ENCODE peak calls at places on chromosomes 5 and 9, in ten cellular contexts. A is effector CD8-positive, alpha-beta T cell; X is stimulated activated CD4-positive, alpha-beta T cell treated with anti-CD3 and anti-CD28 coated beads, Interleukin-2, amount 100 ng/mL, for 48 hours; C is mesothelial cell of epicardium; T is NCI-H345; H is right atrium auricular region; Z is progenitor cell of endocrine pancreas; N is T-helper 17 cell; R is T follicular helper cell; G is NCI-H2107. E is an unnamed sample.
A peak's percentile ranks its signal among the peaks of the same experiment; 100 is the strongest.

GRCh38 chr5:108295588-108296368 is 86.1 kb downstream of the FBXL17 start:
- DNase-seq in C (no peak), R (no peak), Z (no peak), T (no peak), X (no peak), G (no peak), N (no peak), A (no peak), H (no peak), E (peak; percentile 45)

GRCh38 chr5:98773464-98774191 is at the start of gene RGMB:
- DNase-seq in R (peak; percentile 85), N (peak; percentile 85), Z (peak; percentile 96), H (peak; percentile 99), G (peak; percentile 72), A (peak; percentile 85), C (peak; percentile 98), X (peak; percentile 84), T (peak; percentile 97), E (peak; percentile 100)

GRCh38 chr5:54531536-54531935 is 14.0 kb downstream of the SNX18 start:
- DNase-seq in C (no peak), R (no peak), G (no peak), X (no peak), N (no peak), Z (no peak), T (no peak), A (no peak), H (no peak), E (peak; percentile 41)

GRCh38 chr5:465591-466403 is 22.8 kb downstream of the EXOC3 start:
- DNase-seq in H (no peak), G (no peak), X (no peak), R (no peak), C (no peak), A (no peak), Z (no peak), N (no peak), T (no peak), E (no peak)

GRCh38 chr5:36998578-36998977 is 122.0 kb downstream of the NIPBL start:
- DNase-seq in R (no peak), A (no peak), G (no peak), X (no peak), Z (no peak), T (no peak), N (no peak), H (no peak), C (no peak), E (no peak)

GRCh38 chr5:1800470-1801060 is 642 bp upstream of the NDUFS6 start:
- DNase-seq in T (peak; percentile 53), G (no peak), A (peak; percentile 22), X (no peak), Z (no peak), H (no peak), C (peak; percentile 57), N (peak; percentile 33), R (peak; percentile 40), E (peak; percentile 38)

GRCh38 chr9:34742710-34743109 is 32.8 kb upstream of the CCL21 start:
- DNase-seq in X (no peak), T (no peak), Z (no peak), N (no peak), H (no peak), A (no peak), G (no peak), C (no peak), R (no peak), E (no peak)

GRCh38 chr9:124263158-124263557 is 5.4 kb downstream of the NEK6 start:
- DNase-seq in G (no peak), A (no peak), H (no peak), Z (no peak), N (no peak), R (no peak), X (no peak), T (no peak), C (no peak), E (no peak)

GRCh38 chr9:114156658-114157421 is 1.5 kb downstream of the COL27A1 start:
- DNase-seq in A (no peak), X (no peak), R (no peak), C (peak; percentile 62), N (peak; percentile 10), Z (peak; percentile 18), H (peak; percentile 62), T (no peak), G (no peak), E (peak; percentile 90)

GRCh38 chr5:139565411-139566305 is 4.5 kb downstream of the UBE2D2 start:
- DNase-seq in Z (no peak), A (peak; percentile 43), G (no peak), X (no peak), C (no peak), R (peak; percentile 49), T (no peak), N (peak; percentile 20), H (no peak), E (peak; percentile 74)

GRCh38 chr9:87684627-87685204 is 41.2 kb upstream of the CTSL start:
- DNase-seq in Z (peak; percentile 44), T (no peak), R (no peak), A (no peak), N (no peak), H (peak; percentile 59), C (peak; percentile 81), G (no peak), X (no peak), E (peak; percentile 28)

GRCh38 chr9:131616983-131617604 is 71.8 kb downstream of the PRRT1B start:
- DNase-seq in R (no peak), T (no peak), X (no peak), Z (no peak), H (no peak), G (no peak), C (no peak), N (no peak), A (no peak), E (peak; percentile 29)

GRCh38 chr5:58459276-58459859 is 518 bp downstream of the PLK2 start:
- DNase-seq in N (no peak), C (peak; percentile 56), H (no peak), R (peak; percentile 5), A (peak; percentile 11), Z (peak; percentile 39), T (peak; percentile 32), X (no peak), G (no peak), E (peak; percentile 50)

GRCh38 chr5:143673676-143674468 is 138.1 kb upstream of the HMHB1 start:
- DNase-seq in H (no peak), G (no peak), A (no peak), C (no peak), X (no peak), R (no peak), T (peak; percentile 56), N (no peak), Z (no peak), E (no peak)

GRCh38 chr5:177390363-177391300 is 6.4 kb downstream of the SLC34A1 start:
- DNase-seq in X (peak; percentile 90), T (peak; percentile 89), C (peak; percentile 91), G (peak; percentile 57), H (peak; percentile 86), A (peak; percentile 82), N (peak; percentile 85), R (peak; percentile 80), Z (peak; percentile 85), E (peak; percentile 76)

GRCh38 chr9:115289757-115290208 is 171.8 kb upstream of the TNC start:
- DNase-seq in H (no peak), R (no peak), Z (no peak), G (no peak), N (no peak), X (no peak), T (no peak), C (no peak), A (no peak), E (peak; percentile 84)

GRCh38 chr9:82052081-82052480 is 63.5 kb downstream of the SPATA31D1 start:
- DNase-seq in H (no peak), T (no peak), X (no peak), A (no peak), Z (no peak), G (no peak), R (no peak), C (no peak), N (no peak), E (no peak)

GRCh38 chr5:68409259-68409658 is 193.7 kb downstream of the PIK3R1 start:
- DNase-seq in Z (no peak), C (no peak), T (no peak), G (no peak), A (no peak), R (no peak), N (no peak), X (no peak), H (no peak), E (peak; percentile 76)

GRCh38 chr9:100427366-100428263 is 672 bp downstream of the MSANTD3 start:
- DNase-seq in N (no peak), H (peak; percentile 79), C (peak; percentile 67), X (peak; percentile 14), R (no peak), A (peak; percentile 12), G (peak; percentile 62), Z (peak; percentile 43), T (peak; percentile 50), E (peak; percentile 63)

GRCh38 chr9:134371731-134372130 is 45.5 kb downstream of the RXRA start:
- DNase-seq in A (no peak), T (no peak), H (peak; percentile 78), N (no peak), R (no peak), G (no peak), Z (no peak), X (no peak), C (no peak), E (no peak)

GRCh38 chr9:99134893-99135341 is 30.0 kb downstream of the TGFBR1 start:
- DNase-seq in R (no peak), H (no peak), A (no peak), G (no peak), Z (no peak), N (no peak), X (no peak), T (no peak), C (no peak), E (peak; percentile 77)

GRCh38 chr5:91225848-91226686 is 157.1 kb downstream of the ARRDC3 start:
- DNase-seq in H (no peak), R (peak; percentile 38), N (peak; percentile 44), C (no peak), X (peak; percentile 40), A (peak; percentile 19), Z (peak; percentile 20), T (peak; percentile 57), G (peak; percentile 13), E (no peak)

GRCh38 chr9:10255758-10256157 is 357.0 kb downstream of the PTPRD start:
- DNase-seq in A (no peak), H (no peak), N (no peak), R (no peak), G (no peak), Z (no peak), X (no peak), T (peak; percentile 34), C (no peak), E (no peak)

GRCh38 chr9:36831381-36832231 is 202.5 kb downstream of the PAX5 start:
- DNase-seq in C (no peak), T (no peak), A (no peak), H (no peak), G (no peak), R (no peak), N (no peak), X (no peak), Z (no peak), E (no peak)

E was measured in iris pigment epithelial cell.